ENCODE peak calls at places on chromosome 3, in four cellular contexts. P is prostate gland; U is CD8-positive, alpha-beta T cell; X is hepatocyte. L is an unnamed sample. For H3K27me3, the result is how much of the 10 kb centered on the place peaks cover.

GRCh38 chr3:151395806-151396205 is 11.3 kb upstream of the P2RY12 start:
- DNase-seq in P (no peak), U (no peak), X (no peak), L (no peak)

GRCh38 chr3:99627062-99627826 is 11.2 kb upstream of the COL8A1 start:
- DNase-seq in P (no peak), U (no peak), X (no peak), L (no peak)

GRCh38 chr3:27387625-27388024 is 18.4 kb upstream of the NEK10 start:
- DNase-seq in P (no peak), U (no peak), X (no peak), L (no peak)

GRCh38 chr3:38645601-38646000 is 3.9 kb downstream of the SCN5A start:
- DNase-seq in P (no peak), U (peak), X (no peak), L (no peak)

GRCh38 chr3:194906970-194907629 is 221.4 kb downstream of the FAM43A start:
- DNase-seq in P (no peak), U (no peak), X (no peak), L (peak)

GRCh38 chr3:138803006-138803653 is 31.6 kb downstream of the PIK3CB start:
- DNase-seq in P (no peak), U (no peak), X (no peak), L (no peak)

GRCh38 chr3:14275962-14276909 is 97.6 kb downstream of the LSM3 start:
- DNase-seq in P (no peak), U (no peak), X (no peak), L (no peak)

GRCh38 chr3:177596822-177597271 is 399.6 kb upstream of the TBL1XR1 start:
- DNase-seq in P (peak), U (no peak), X (no peak), L (no peak)

GRCh38 chr3:59862686-59863085 is 812.9 kb upstream of the CFAP20DC start:
- DNase-seq in P (no peak), U (no peak), X (no peak), L (no peak)

GRCh38 chr3:72376917-72377710 is 471.1 kb downstream of the SHQ1 start:
- DNase-seq in P (no peak), U (no peak), X (peak), L (no peak)

GRCh38 chr3:41726891-41727290 is 235.0 kb downstream of the ULK4 start:
- DNase-seq in P (no peak), U (no peak), X (no peak), L (no peak)

GRCh38 chr3:148459931-148460513 is 237.7 kb upstream of the AGTR1 start:
- DNase-seq in P (no peak), U (no peak), X (no peak), L (no peak)

GRCh38 chr3:196219194-196219969 is 3.0 kb downstream of the SLC51A start:
- DNase-seq in P (no peak), U (peak), X (peak), L (peak)

GRCh38 chr3:160169139-160169830 is 55.9 kb upstream of the C3orf80 start:
- DNase-seq in P (no peak), U (no peak), X (no peak), L (no peak)

DNA sequence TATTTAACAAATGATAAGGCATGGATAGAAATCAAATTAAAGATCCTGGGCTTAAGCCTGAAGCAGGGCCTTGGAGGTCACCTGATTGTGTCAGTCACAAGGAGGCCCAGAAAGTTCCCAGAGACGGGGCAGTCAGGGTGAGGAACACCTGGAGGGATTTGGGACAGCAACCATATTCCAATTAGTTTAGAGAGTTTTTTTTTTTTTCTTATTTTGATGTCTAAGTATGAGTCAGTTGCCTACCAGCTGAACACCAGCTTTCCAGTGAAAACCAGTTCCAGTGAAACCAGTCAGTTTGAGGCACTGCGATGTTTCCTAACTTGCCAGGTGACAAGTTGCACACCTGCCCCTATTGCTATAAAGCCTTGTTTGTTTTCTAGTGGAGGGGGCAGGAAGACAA is 350.7 kb upstream of the AZI2 start:
- DNase-seq in P (no peak), U (no peak), X (peak), L (no peak)
- H3K27ac ChIP-seq in P (no peak), U (no peak), X (no peak), L (no peak)

GRCh38 chr3:53495518-53496501 is 1.4 kb downstream of the CACNA1D start:
- DNase-seq in P (no peak), U (no peak), X (peak), L (no peak)
- H3K27me3 ChIP-seq in P (under half), U (under half), X (under half), L (under half)

DNA sequence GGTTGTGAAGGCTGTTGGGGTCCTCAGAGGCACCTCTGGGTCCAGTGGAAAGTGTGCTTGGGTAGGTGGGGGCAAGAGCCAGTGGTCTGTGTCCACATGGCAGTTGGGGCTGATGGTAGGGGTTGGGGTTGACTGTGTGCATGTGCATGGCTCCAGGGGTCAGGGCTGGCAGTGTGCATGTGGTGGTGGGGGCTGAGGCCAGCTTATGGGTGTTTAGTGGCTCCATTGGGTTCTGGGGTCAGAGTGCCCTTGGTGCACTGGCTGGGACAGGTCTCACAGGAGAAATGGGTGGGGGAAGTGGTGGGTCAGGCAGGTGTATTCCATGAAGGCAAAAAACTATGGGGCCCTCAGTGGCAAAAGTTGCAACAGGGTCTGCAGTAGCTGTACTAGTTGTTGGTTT is 97.9 kb downstream of the EDEM1 start:
- DNase-seq in P (no peak), U (no peak), X (no peak), L (no peak)
- H3K4me3 ChIP-seq in P (no peak), U (no peak), X (no peak), L (no peak)

GRCh38 chr3:10341901-10342398 is 21.0 kb upstream of the SEC13 start:
- DNase-seq in P (no peak), U (no peak), X (no peak), L (no peak)
- H3K27ac ChIP-seq in P (no peak), U (no peak), X (no peak), L (no peak)

DNA sequence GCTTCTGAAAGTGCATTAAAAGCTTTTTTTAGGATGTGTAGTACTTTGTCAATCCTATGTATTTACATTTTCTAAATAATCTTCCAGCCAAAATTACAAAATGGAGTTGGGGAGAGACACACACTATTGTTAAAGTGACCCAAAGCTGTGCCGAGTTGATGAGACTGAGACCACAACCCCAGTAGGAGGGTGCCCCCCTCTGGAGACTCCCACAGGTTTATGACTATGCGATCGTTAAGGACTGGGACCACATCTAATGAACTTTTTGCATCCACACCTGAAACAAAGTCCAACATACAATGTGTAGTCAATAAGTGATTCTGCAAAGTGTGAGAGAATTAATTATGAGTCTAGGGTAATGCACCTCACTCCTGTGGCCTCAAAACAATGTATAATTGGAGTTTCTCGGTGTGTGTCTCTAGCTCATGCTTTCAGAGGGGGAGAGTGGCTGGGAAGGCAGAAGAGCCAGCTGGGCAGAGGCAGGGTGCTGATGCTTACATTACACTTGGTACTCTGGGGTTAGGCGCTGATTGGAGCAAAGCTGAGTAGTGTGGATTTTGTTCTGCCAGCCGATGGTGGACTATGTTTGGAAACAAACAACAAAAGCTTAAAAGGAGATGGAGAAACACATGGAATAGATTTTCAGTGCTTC is 102.8 kb downstream of the KCNH8 start:
- DNase-seq in P (no peak), U (no peak), X (no peak), L (no peak)
- H3K27me3 ChIP-seq in P (under half), U (under half), X (under half), L (under half)

GRCh38 chr3:141663993-141664392 is 74.1 kb upstream of the RNF7 start:
- DNase-seq in P (no peak), U (no peak), X (peak), L (peak)

GRCh38 chr3:141656771-141657170 is 81.3 kb upstream of the RNF7 start:
- DNase-seq in P (no peak), U (no peak), X (no peak), L (no peak)

GRCh38 chr3:141660598-141660947 is 77.5 kb upstream of the RNF7 start:
- DNase-seq in P (no peak), U (no peak), X (no peak), L (no peak)

GRCh38 chr3:141661229-141662196 is 76.6 kb upstream of the RNF7 start:
- DNase-seq in P (no peak), U (no peak), X (no peak), L (no peak)

DNA sequence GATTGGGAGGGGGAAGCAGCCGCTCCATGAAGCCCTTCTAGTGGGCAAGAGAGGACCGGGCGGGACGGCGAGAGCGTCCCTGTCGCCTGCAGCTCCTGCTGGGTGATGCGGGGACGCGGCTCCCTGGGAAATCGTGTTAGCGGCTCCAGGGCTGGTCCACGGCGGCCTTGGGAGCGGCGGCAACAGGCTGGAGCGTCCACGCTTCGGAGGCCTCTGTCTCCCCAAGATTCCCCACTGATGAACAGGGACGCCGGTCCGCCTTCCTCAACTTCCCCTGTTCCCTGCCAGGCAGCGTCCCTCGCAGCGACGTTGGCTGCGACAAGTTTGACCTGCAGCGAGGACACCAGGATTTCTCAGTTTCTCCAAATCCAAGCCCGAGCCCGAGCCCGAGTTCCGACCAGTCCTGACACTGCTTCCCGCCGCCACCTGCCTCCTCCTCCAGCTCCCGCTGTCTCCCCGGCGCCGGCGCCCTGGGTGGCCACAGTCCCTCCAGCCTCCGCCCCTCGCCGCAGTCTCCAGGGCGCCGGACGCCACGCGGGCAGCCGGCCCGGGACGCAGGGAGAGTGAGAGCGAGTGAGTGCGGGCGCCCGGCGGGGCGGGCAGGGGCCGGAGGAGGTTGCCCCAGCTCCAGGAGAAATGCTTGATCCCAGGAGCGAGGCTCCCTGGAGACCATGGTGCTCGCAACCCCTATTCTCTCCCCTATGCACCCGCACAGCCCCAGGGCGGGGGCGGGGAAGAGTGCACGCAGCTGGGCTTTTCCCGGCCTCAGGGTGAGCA is 78.1 kb upstream of the RNF7 start:
- DNase-seq in P (peak), U (no peak), X (peak), L (peak)
- H3K4me3 ChIP-seq in P (peak), U (peak), X (peak), L (peak)

DNA sequence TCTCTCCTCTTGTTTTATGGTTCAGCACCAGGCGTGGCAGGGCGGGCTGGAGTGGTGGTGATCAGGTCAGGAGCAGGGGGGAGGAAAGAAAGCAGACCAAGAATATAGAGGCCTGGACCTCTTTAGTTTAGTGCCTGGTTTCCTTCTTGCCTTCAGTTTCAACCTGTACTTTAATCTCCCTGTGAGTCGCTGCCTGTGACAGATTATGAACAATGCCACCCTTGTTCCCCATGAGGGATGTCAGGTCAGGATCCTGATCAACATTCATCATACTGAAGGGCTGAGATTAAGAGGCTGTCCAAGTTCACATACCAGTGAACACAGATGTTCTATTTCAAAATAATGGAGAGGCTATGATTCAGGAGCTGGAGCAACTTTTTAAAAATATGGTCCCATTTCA is 11.4 kb downstream of the ENTPD3 start:
- DNase-seq in P (no peak), U (no peak), X (peak), L (no peak)
- H3K27ac ChIP-seq in P (no peak), U (no peak), X (no peak), L (no peak)

DNA sequence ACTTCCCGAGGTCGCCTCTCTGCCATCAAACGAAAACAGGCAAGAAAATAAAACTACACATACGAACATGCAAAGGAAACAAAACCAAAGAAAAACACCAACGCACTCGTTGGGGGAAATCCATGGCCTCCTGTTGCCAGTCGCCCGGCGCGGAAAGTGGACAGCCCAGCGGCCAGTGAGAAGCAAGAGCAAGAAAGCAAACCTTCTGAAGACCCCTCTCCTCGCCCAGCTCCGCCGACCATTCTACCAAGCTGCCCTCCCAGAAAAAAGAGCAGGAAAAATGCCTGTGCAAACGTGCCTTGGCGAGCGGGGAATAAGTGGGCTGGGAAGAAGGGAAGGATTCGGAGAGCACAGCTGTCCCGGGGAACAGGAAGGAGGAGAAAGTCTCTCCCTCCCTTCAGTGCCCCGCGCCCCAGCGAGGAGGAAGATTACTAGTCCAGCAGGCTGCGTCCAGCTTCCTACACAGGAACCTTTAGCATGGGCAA is 802 bp upstream of the NECTIN3 start:
- DNase-seq in P (no peak), U (peak), X (no peak), L (no peak)
- H3K27me3 ChIP-seq in P (under half), U (under half), X (under half), L (under half)